ENCODE peak calls at places on chromosome 20, in eight cellular contexts. X is AG10803, F is heart left ventricle, R is fibroblast of lung, E is GM12865, M is tibial artery, G is pancreas, A is bronchial epithelial cell. Y is an unnamed sample.

GRCh38 chr20:34300809-34301586 is 2.2 kb downstream of the AHCY start:
- DNase-seq in M (no peak), A (no peak), X (no peak), R (no peak), G (no peak), E (peak; percentile 14), F (no peak), Y (peak; percentile 37)

GRCh38 chr20:57391439-57392129 is 388 bp downstream of the RBM38 start:
- DNase-seq in X (peak; percentile 18), E (peak; percentile 48), F (peak; percentile 68), M (peak; percentile 68), G (peak; percentile 34), R (peak; percentile 15), A (no peak), Y (no peak)

GRCh38 chr20:62723351-62723750 is 14.7 kb downstream of the NTSR1 start:
- DNase-seq in E (no peak), F (peak; percentile 43), R (peak; percentile 26), G (peak; percentile 76), A (no peak), M (no peak), X (no peak), Y (no peak)

GRCh38 chr20:57654363-57654997 is 34.3 kb upstream of the ZBP1 start:
- DNase-seq in F (no peak), A (peak; percentile 45), E (peak; percentile 72), G (peak; percentile 64), M (peak; percentile 78), R (peak; percentile 66), X (peak; percentile 46), Y (peak; percentile 77)

GRCh38 chr20:62726276-62726675 is 17.6 kb downstream of the NTSR1 start:
- DNase-seq in R (no peak), E (no peak), F (no peak), G (no peak), A (no peak), M (peak; percentile 52), X (no peak), Y (no peak)

GRCh38 chr20:3972161-3972560 is 43.2 kb downstream of the RNF24 start:
- DNase-seq in F (no peak), X (no peak), G (no peak), M (no peak), R (no peak), A (no peak), E (no peak), Y (no peak)

GRCh38 chr20:33301192-33301930 is 18.3 kb downstream of the BPIFB1 start:
- DNase-seq in X (peak; percentile 62), F (no peak), A (no peak), E (peak; percentile 22), R (no peak), G (no peak), M (no peak), Y (peak; percentile 9)

GRCh38 chr20:48725589-48725991 is 102.2 kb downstream of the PREX1 start:
- DNase-seq in F (no peak), X (no peak), E (peak; percentile 47), G (no peak), R (peak; percentile 54), M (no peak), A (no peak), Y (peak; percentile 62)

GRCh38 chr20:15248618-15249395 is 911.4 kb upstream of the FLRT3 start:
- DNase-seq in G (no peak), M (no peak), R (no peak), A (no peak), E (peak; percentile 66), X (no peak), F (no peak), Y (no peak)

GRCh38 chr20:33656783-33657703 is 5.1 kb upstream of the C20orf144 start:
- DNase-seq in F (no peak), R (no peak), G (peak; percentile 13), X (no peak), E (no peak), M (no peak), A (no peak), Y (no peak)

GRCh38 chr20:3510110-3510509 is 39.3 kb downstream of the ATRN start:
- DNase-seq in M (no peak), F (no peak), G (no peak), E (no peak), X (no peak), A (no peak), R (peak; percentile 11), Y (no peak)

GRCh38 chr20:16538779-16539178 is 34.5 kb downstream of the KIF16B start:
- DNase-seq in R (no peak), G (no peak), M (no peak), A (no peak), F (no peak), X (no peak), E (no peak), Y (no peak)

GRCh38 chr20:41138217-41138526 is 829 bp downstream of the PLCG1 start:
- DNase-seq in A (no peak), F (no peak), E (no peak), G (no peak), R (no peak), X (peak; percentile 21), M (no peak), Y (no peak)

GRCh38 chr20:10673831-10674683 is at the start of gene JAG1:
- DNase-seq in E (peak; percentile 94), A (peak; percentile 85), X (peak; percentile 91), M (peak; percentile 98), G (peak; percentile 96), R (peak; percentile 96), F (peak; percentile 98), Y (peak; percentile 98)

GRCh38 chr20:49768204-49769124 is 44.2 kb upstream of the SLC9A8 start:
- DNase-seq in F (no peak), M (peak; percentile 70), R (peak; percentile 77), E (peak; percentile 55), G (peak; percentile 61), X (peak; percentile 97), A (peak; percentile 95), Y (peak; percentile 73)

GRCh38 chr20:62227977-62228958 is 8.2 kb upstream of the HRH3 start:
- DNase-seq in E (no peak), A (no peak), R (no peak), M (no peak), F (no peak), G (peak; percentile 88), X (no peak), Y (no peak)

GRCh38 chr20:57774951-57775350 is 65.1 kb upstream of the PMEPA1 start:
- DNase-seq in F (no peak), X (no peak), E (no peak), M (no peak), R (no peak), G (no peak), A (no peak), Y (no peak)

GRCh38 chr20:36591854-36592641 is 13.5 kb upstream of the RAB5IF start:
- DNase-seq in X (peak; percentile 55), R (peak; percentile 60), A (peak; percentile 40), F (no peak), M (no peak), E (no peak), G (no peak), Y (peak; percentile 69)

DNA sequence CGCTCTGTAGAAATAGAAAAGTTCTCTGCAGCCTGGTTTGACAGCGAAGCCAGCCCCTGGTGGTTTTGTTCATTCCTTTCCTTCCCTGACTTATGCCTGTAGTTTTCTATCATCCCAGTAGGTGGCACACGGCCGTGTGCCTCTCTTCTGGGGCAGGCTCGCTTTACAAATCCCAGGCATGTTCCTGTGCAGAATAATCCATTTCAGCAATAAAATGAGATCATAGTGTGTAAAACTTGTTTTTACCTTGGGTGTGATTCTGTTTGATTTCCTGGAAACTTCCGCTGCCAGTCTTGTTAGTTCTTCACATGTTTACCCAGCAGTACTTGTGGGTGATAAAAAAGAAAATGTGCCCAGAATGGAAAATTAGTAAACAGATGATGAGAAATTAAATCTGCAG is 7.4 kb upstream of the INSM1 start:
- DNase-seq in A (peak; percentile 53), E (peak; percentile 61), F (no peak), M (no peak), R (peak; percentile 71), G (peak; percentile 53), X (peak; percentile 60), Y (peak; percentile 52)
- TF ChIP-seq CTCF in A (peak; percentile 76), E (peak; percentile 75), F (peak; percentile 62), M (peak; percentile 69), R (peak; percentile 80), G (peak; percentile 52), X (peak; percentile 82), Y (peak; percentile 91)

DNA sequence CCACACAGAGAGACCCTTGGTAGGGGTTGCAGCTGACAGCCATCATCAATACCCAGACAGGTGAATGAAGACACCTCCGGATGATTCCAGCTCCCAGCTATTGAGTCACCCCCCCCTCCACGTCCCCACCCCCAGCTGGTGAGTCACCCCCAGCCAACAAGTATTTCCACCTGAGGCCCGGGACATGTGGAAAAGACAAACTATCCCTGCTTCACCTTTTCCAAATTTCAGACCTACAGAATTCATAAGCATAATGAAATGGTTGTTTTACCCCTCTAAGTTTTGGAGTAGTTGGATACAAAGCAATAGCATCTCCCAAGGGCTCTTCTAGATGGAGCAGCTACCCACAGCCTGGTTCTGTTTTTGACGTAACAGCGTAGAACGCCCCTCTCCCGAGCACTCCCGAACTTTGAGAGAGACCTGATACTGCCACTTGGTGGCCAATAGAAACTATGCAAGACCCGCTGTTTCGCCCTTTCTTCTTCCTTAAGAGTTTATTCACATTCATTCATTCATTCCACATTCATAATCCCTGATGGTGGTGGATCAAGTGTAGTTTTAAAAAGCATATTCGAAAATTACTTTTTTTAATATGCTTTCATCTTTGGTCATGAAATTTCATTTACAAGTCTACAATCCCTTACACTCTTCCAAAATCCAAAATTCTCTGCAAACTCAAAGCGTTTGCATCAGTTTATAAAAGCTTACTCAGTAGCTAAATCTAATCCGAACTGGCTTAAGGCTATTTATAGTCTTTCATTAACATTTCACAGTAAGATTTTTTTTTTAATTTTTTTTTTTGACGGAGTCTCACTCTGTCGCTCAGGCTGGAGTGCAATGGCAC is 15.1 kb upstream of the PPP1R16B start:
- DNase-seq in X (peak; percentile 15), F (no peak), R (peak; percentile 48), G (no peak), A (peak; percentile 68), M (no peak), E (peak; percentile 72), Y (peak; percentile 23)
- TF ChIP-seq CTCF in X (peak; percentile 68), F (peak; percentile 67), R (peak; percentile 73), G (peak; percentile 29), A (peak; percentile 68), M (peak; percentile 59), E (peak; percentile 73), Y (peak; percentile 66)

GRCh38 chr20:52001999-52002666 is 189.4 kb downstream of the ZFP64 start:
- DNase-seq in M (no peak), R (no peak), A (no peak), E (no peak), X (no peak), G (no peak), F (no peak), Y (no peak)
- TF ChIP-seq CTCF in M (no peak), R (peak; percentile 23), A (no peak), E (no peak), X (peak; percentile 39), G (no peak), F (no peak), Y (peak; percentile 22)

DNA sequence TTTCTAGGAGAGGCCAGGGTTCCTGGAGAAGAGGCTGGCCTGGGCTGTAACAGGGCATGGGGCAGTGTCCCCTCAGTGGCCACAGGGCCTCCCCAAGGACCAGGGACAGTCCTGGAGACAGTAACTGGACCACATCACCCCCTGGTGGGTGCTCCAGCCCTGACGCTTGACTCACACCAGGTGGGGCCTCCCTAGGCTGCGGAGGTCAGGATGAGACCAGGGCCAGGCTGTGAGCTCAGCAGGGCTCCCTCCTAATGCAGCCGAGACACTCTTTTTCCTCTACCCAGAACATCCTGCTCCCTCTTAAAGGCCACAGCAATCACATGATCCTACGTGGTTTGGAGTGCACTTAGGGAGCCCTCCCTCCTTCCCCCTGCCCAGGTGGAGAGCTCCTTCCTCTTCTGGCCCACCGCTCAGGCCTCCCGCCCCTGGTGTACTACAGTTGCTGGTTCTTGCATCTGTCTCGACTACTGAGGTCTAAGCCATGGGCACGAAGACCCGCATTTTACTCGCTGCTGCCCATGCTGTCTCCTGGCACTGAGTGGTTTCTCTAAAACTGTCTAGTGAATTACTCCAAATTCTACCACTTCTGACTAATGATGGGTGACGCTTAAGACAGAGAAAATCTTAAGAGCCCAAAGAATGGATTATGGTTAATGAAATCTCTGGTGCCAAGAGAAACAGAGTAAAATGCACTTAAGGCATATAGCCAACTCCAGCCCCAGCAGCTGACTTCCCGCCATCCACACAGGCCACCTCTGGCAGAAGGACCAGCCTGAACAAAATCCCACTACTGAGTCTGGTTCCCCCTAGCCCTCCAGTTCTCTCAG is 166.1 kb upstream of the CST7 start:
- DNase-seq in F (no peak), R (no peak), X (no peak), M (peak; percentile 62), G (no peak), E (no peak), A (no peak), Y (no peak)
- TF ChIP-seq CTCF in F (no peak), R (peak; percentile 4), X (no peak), M (no peak), G (no peak), E (no peak), A (no peak), Y (no peak)